ENCODE peak calls at places on chromosome 9, in six cellular contexts. K, C, Y, B, L and H are unnamed samples.

GRCh38 chr9:134967547-134967930 is 49.8 kb upstream of the FCN1 start:
- DNase-seq in K (peak), C (no peak), Y (peak), B (no peak), L (no peak), H (no peak)

GRCh38 chr9:37286530-37287175 is 135.8 kb upstream of the GRHPR start:
- DNase-seq in K (no peak), C (no peak), Y (no peak), B (no peak), L (no peak), H (no peak)

GRCh38 chr9:28050046-28050445 is 476.8 kb upstream of the C9orf72 start:
- DNase-seq in K (no peak), C (no peak), Y (no peak), B (peak), L (no peak), H (no peak)

GRCh38 chr9:18390393-18390792 is 83.6 kb upstream of the ADAMTSL1 start:
- DNase-seq in K (peak), C (no peak), Y (no peak), B (peak), L (peak), H (no peak)

GRCh38 chr9:93087971-93088655 is 7.9 kb upstream of the CARD19 start:
- DNase-seq in K (no peak), C (no peak), Y (peak), B (no peak), L (peak), H (no peak)

GRCh38 chr9:70480405-70480980 is 66.0 kb upstream of the KLF9 start:
- DNase-seq in K (peak), C (no peak), Y (no peak), B (peak), L (no peak), H (no peak)

GRCh38 chr9:113956901-113957777 is 81.0 kb downstream of the ZNF618 start:
- DNase-seq in K (peak), C (no peak), Y (peak), B (peak), L (no peak), H (no peak)

GRCh38 chr9:91138760-91139159 is 223.0 kb downstream of the AUH start:
- DNase-seq in K (peak), C (no peak), Y (no peak), B (peak), L (no peak), H (no peak)

GRCh38 chr9:114900937-114901802 is 29.2 kb downstream of the TNFSF8 start:
- DNase-seq in K (peak), C (no peak), Y (no peak), B (peak), L (no peak), H (no peak)

GRCh38 chr9:83059417-83059816 is 3.5 kb downstream of the RASEF start:
- DNase-seq in K (no peak), C (no peak), Y (no peak), B (no peak), L (no peak), H (no peak)

GRCh38 chr9:121282309-121283071 is 14.5 kb downstream of the GSN start:
- DNase-seq in K (peak), C (no peak), Y (no peak), B (peak), L (no peak), H (no peak)

GRCh38 chr9:77648458-77649108 is 461 bp upstream of the GNA14 start:
- DNase-seq in K (no peak), C (no peak), Y (peak), B (peak), L (peak), H (no peak)

GRCh38 chr9:127937383-127938297 is at the start of gene DPM2:
- DNase-seq in K (peak), C (peak), Y (peak), B (peak), L (peak), H (peak)

DNA sequence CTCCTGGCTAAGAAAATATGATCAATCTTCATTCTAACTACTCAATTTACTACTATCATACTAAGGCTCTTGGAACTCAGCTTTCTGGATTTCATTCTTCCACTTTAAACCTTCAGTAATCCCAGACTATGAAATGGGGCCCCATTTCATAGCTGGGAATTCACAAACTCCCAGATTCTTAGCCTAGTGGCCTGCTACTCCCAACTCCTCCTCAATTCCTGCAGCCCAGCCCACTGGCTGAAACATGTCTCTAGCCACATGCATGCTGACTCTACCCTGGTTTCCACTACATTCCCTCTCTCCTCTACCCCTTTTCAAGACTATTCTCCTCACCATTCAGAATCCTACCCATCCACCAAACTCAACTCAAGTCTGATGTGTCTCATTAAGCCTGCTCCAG is 370.6 kb downstream of the BNC2 start:
- DNase-seq in K (no peak), C (no peak), Y (no peak), B (no peak), L (no peak), H (no peak)
- H3K9ac ChIP-seq in K (no peak), C (no peak), Y (no peak), B (no peak), L (no peak), H (no peak)

DNA sequence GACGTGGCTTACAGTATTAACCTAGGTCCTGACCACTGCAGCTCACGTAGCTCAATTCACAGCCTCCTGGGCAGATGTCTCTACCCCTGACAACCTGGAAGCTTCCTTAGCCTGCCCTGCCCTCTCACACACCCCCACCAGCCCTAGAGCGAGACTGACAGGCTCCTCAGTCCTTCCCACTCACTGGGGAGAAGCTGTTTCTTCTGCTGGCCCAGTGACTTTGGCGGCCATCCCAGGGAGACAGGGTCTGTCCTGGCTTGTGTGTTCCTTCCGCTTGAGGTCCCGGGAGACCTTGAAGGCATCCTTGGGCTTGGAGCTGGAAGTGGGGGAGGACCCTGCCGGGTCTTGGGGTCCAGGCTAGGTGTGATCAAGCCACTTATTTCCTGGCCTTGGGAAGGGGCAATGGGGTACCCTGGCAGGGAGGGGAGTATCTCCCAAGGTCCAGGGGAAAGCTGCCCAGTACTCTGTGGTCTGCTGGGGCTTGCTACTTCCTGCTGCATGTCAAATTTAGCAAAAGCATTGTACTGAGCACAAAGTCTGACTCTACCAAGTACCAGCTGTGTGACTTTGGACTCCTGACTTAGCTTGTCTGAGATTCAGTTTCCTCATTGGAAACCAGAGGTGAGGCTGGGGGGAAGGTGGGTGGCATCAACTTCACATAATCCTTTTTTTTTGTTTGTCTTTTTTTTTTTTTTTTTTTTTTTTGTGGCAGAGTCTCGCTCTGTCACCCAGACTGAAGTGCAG is 1.9 kb downstream of the MIGA2 start:
- DNase-seq in K (no peak), C (peak), Y (no peak), B (no peak), L (no peak), H (no peak)
- H3K9ac ChIP-seq in K (peak), C (peak), Y (no peak), B (peak), L (no peak), H (peak)

DNA sequence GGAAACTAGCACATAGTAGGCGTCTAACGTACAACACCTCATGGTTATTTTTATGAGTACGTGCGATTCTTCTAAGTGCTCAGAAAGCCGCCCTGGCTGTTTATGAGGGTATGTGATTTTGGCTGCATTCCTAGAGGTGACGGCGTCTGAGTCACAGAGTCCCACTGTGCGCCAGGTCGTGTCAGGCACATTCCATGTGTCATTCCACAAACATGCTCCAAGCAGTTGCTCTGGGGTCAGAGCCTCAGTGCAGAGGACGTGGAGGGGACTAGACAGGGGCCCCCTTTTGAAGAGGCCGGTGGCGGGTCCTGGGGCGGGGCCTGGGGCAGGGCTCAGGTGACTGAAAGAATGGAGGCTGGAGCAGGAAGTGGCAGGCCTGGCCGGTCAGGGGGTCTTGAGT is 51.9 kb downstream of the NEK6 start:
- DNase-seq in K (peak), C (no peak), Y (peak), B (peak), L (peak), H (peak)
- H3K9ac ChIP-seq in K (no peak), C (no peak), Y (no peak), B (peak), L (no peak), H (peak)

DNA sequence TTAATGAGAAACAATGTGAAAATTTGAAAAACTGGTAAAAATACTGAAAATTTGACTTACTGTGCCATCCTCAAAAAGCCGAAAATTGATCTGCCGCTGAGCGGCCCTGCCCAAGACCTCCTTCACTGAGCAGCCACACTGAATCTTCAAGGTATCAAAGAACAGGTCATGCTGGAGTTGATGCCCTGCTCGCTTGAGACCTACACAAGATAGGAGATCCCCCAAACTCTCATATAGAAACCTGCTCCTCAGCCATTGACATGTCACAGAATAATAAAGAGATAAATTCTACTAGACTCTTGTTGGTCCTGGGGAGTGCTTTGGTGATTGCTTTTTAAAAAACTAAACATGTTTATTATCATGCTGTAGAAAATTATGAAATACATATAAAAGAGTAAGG is 52.7 kb downstream of the GLDC start:
- DNase-seq in K (no peak), C (no peak), Y (no peak), B (no peak), L (no peak), H (no peak)
- H3K9ac ChIP-seq in K (no peak), C (no peak), Y (no peak), B (no peak), L (no peak), H (no peak)

GRCh38 chr9:34515959-34516358 is 6.8 kb downstream of the ENHO start:
- DNase-seq in K (no peak), C (no peak), Y (no peak), B (no peak), L (no peak), H (no peak)
- H3K9ac ChIP-seq in K (no peak), C (no peak), Y (no peak), B (no peak), L (no peak), H (no peak)

DNA sequence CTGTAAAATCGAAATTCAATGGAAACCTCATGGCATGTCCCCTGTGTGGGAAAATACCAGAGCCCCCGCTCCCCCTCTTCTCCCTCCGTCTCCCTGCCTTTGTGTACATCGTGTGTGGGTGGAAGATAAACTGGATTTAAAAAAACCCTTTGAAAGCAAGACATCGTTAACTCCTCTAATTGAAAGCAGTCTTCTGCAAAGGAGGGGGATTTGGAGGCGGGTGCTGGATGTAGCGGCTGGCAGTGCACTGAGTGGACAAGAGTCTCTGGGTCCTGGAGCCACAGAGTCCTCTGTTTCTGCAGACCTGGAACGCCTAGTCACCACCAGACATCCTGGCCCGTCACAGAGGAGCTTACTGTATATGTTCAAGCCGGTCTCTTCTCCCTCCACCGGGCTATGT is 169.4 kb downstream of the PAPPA start:
- DNase-seq in K (peak), C (no peak), Y (no peak), B (peak), L (peak), H (no peak)
- H3K9ac ChIP-seq in K (no peak), C (no peak), Y (no peak), B (no peak), L (no peak), H (no peak)

GRCh38 chr9:136244116-136244775 is 1.4 kb downstream of the QSOX2 start:
- DNase-seq in K (no peak), C (no peak), Y (no peak), B (no peak), L (no peak), H (no peak)
- H3K9ac ChIP-seq in K (peak), C (peak), Y (no peak), B (peak), L (peak), H (peak)